ENCODE peak calls at places on chromosomes 2 and 18, in ten cellular contexts. C, W, T, F, P, M, D, V, R and Y are unnamed samples.

GRCh38 chr2:102489646-102490045 is 16.6 kb downstream of the SLC9A4 start:
- DNase-seq in C (no peak), W (no peak), T (no peak), F (no peak), P (peak), M (no peak), D (no peak), V (no peak), R (no peak), Y (no peak)

GRCh38 chr2:182816856-182817255 is 49.6 kb downstream of the FRZB start:
- DNase-seq in C (no peak), W (no peak), T (no peak), F (no peak), P (no peak), M (no peak), D (no peak), V (no peak), R (no peak), Y (no peak)

GRCh38 chr2:41965886-41966285 is 81.9 kb upstream of the PKDCC start:
- DNase-seq in C (peak), W (no peak), T (peak), F (peak), P (peak), M (no peak), D (no peak), V (peak), R (no peak), Y (no peak)

GRCh38 chr18:10953672-10954071 is 195.7 kb downstream of the PIEZO2 start:
- DNase-seq in C (no peak), W (no peak), T (no peak), F (no peak), P (no peak), M (no peak), D (no peak), V (no peak), R (no peak), Y (peak)

GRCh38 chr18:35143615-35144596 is 96.9 kb upstream of the ZNF397 start:
- DNase-seq in C (no peak), W (peak), T (peak), F (peak), P (peak), M (peak), D (peak), V (peak), R (no peak), Y (peak)

GRCh38 chr18:11071300-11071699 is 78.1 kb downstream of the PIEZO2 start:
- DNase-seq in C (no peak), W (no peak), T (no peak), F (no peak), P (no peak), M (no peak), D (no peak), V (no peak), R (no peak), Y (no peak)

GRCh38 chr2:216857131-216857550 is 2.7 kb downstream of the TNP1 start:
- DNase-seq in C (no peak), W (no peak), T (no peak), F (no peak), P (no peak), M (peak), D (no peak), V (no peak), R (peak), Y (no peak)

GRCh38 chr2:156883828-156884615 is 373.5 kb upstream of the GALNT5 start:
- DNase-seq in C (no peak), W (no peak), T (no peak), F (peak), P (peak), M (no peak), D (no peak), V (peak), R (no peak), Y (no peak)

GRCh38 chr2:71562518-71562917 is 109.2 kb downstream of the DYSF start:
- DNase-seq in C (peak), W (no peak), T (no peak), F (no peak), P (no peak), M (no peak), D (no peak), V (no peak), R (no peak), Y (no peak)

GRCh38 chr18:48929951-48930713 is 20.6 kb downstream of the SMAD7 start:
- DNase-seq in C (no peak), W (peak), T (no peak), F (peak), P (no peak), M (peak), D (no peak), V (peak), R (no peak), Y (no peak)

GRCh38 chr2:190533175-190533967 is 1.2 kb downstream of the NEMP2 start:
- DNase-seq in C (no peak), W (no peak), T (no peak), F (peak), P (peak), M (no peak), D (no peak), V (no peak), R (no peak), Y (no peak)

GRCh38 chr2:43559391-43560230 is 36.2 kb downstream of the THADA start:
- DNase-seq in C (no peak), W (no peak), T (no peak), F (no peak), P (no peak), M (no peak), D (no peak), V (no peak), R (no peak), Y (no peak)

GRCh38 chr2:181122601-181123000 is 142.2 kb downstream of the UBE2E3 start:
- DNase-seq in C (no peak), W (no peak), T (no peak), F (no peak), P (no peak), M (no peak), D (no peak), V (no peak), R (no peak), Y (no peak)
- TF ChIP-seq CTCF in C (no peak), W (no peak), T (no peak), F (no peak), P (no peak), M (no peak), D (no peak), V (no peak), R (no peak), Y (no peak)

DNA sequence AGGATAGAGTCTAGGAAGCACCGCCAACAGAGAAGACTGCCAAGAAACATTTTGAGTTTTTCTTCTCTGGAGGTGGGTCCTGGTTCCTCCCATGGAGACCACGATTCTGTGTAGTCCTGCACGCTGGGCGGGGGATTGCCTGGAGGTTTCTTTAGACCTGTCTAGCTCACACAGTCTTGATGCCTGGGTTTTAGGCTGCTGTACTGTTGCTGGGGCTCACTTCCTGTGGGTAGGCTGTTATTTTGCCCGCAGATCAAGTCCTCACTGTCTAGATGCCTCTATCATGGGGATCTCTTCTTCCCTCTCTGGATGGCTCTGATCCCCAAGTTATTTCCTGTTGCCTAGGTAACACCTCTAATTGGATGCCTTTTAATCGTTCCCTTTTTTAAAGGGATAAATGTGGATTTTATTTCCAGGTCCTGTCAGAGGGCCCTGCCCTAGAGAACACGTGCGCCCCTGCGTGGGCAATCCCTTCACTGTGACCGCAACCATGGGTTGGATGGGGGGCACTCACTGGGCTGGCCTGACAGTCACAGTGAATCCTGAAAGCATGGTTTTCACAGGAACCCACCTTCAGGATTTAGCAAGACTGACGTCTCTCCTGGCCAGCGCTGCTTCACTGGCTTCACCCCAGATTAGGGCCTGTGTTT is 115.7 kb downstream of the MSH2 start:
- DNase-seq in C (no peak), W (no peak), T (no peak), F (no peak), P (peak), M (no peak), D (no peak), V (no peak), R (no peak), Y (no peak)
- H3K4me3 ChIP-seq in C (no peak), W (no peak), T (no peak), F (no peak), P (no peak), M (no peak), D (no peak), V (no peak), R (no peak), Y (no peak)

DNA sequence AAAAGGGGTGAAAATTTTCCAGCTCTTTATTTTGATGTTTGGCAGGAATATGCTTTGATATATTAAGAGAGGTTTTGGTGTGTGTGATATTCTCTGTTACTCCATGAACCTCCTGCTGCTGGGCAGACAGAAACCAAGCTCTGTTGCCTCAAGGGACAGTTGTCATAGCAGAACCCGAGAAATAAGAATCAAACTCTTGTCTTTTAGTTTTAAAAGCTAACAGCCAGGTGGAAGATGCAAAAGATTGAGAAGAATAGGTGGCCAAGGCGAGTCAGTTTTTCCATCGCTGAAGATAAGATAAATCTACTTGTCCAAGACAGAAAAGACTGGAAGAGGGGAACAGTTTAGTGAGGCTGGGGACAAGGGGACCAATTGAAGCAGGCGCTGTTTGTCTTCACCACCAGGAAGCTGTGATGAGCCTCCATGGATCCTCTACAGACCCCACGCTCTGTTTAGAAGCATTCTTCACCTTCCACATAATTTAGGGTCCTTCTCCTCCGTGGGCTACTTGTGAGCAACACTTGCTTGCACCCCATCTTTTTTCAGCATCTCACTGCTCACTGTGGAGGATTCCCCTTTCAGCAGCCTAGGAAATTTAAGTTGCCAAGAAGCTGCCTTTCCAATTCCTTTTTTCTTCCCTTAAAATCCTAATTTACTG is 23.9 kb downstream of the PMAIP1 start:
- DNase-seq in C (no peak), W (no peak), T (no peak), F (no peak), P (no peak), M (no peak), D (no peak), V (no peak), R (no peak), Y (no peak)
- TF ChIP-seq CTCF in C (no peak), W (no peak), T (no peak), F (no peak), P (no peak), M (no peak), D (no peak), V (no peak), R (no peak), Y (no peak)

DNA sequence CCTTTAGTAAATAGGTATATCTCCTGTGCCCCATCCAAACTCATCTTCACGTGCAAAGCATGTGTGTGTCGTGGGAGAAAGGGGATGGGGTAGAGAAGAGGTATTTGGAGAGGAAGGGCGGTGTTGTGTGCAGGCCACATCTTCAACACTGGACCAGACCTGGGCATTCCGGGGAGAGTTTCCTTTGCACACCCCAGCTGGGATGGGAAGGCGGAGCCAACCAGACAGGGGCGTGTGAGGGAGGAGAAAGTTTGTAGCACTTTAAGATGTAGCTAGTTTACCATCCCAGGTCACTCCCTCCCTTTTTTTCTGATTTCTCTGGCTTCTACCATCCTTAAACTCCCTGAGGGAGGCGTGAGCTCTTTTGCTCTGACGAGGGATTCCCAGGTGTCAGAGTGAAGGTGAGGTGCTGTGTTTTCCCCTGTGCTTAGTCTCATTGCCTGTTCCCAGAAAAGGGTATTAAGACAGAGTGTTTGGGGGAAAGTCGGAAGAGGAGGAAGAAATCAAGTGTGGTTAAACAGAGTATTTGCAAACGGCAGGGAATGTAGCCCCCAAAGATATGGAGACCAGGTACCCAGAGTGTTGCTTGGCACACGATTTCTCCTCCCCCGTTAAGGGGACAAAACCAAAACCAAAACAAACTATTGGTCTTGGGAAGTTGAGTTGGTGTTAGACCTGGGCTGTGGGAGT is 1.6 kb downstream of the SETBP1 start:
- DNase-seq in C (no peak), W (no peak), T (peak), F (no peak), P (no peak), M (peak), D (no peak), V (no peak), R (no peak), Y (no peak)
- H3K4me3 ChIP-seq in C (no peak), W (peak), T (peak), F (peak), P (no peak), M (peak), D (no peak), V (no peak), R (no peak), Y (no peak)

DNA sequence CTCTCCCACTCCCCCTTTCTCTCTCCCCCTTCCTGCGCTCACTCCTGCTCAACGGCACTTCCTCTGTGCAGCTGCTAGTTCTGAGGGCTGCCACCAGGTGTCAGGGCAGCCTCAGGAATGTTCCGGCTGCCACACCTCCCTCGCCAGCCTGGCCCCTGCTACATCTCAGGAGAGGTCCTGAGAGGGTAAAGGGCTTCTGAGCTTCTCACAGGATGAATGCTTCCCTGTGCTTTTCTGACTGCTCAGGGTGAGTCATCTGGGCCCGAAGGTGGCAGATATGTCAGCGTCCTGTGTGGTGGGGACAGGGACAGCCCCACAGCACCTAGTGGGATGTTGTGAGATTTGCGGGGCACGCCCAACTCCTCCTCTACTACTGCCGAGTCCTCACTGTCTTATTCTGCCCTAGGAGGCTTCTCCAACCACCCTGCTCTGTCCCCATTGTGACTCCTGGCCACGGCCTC is 49.0 kb downstream of the PLEKHB2 start:
- DNase-seq in C (peak), W (peak), T (peak), F (peak), P (peak), M (peak), D (peak), V (peak), R (no peak), Y (peak)
- TF ChIP-seq CTCF in C (peak), W (no peak), T (peak), F (peak), P (peak), M (peak), D (peak), V (peak), R (peak), Y (peak)

DNA sequence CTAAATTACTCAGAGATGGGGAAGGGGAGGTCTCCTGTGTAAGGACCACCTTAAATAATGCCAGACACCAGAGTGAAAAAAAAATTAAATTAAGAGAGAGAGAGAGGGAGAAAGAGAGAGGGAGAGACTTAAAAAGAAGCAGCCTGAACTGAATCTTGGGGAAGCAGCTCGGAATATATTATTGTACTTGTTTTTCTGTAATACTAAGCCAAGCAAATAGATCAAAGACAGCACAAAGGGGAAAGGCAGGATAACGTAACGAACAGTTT is 4.6 kb downstream of the ZEB2 start:
- DNase-seq in C (no peak), W (no peak), T (no peak), F (no peak), P (no peak), M (no peak), D (no peak), V (no peak), R (no peak), Y (no peak)
- H3K4me3 ChIP-seq in C (peak), W (peak), T (peak), F (peak), P (peak), M (peak), D (peak), V (peak), R (peak), Y (peak)

DNA sequence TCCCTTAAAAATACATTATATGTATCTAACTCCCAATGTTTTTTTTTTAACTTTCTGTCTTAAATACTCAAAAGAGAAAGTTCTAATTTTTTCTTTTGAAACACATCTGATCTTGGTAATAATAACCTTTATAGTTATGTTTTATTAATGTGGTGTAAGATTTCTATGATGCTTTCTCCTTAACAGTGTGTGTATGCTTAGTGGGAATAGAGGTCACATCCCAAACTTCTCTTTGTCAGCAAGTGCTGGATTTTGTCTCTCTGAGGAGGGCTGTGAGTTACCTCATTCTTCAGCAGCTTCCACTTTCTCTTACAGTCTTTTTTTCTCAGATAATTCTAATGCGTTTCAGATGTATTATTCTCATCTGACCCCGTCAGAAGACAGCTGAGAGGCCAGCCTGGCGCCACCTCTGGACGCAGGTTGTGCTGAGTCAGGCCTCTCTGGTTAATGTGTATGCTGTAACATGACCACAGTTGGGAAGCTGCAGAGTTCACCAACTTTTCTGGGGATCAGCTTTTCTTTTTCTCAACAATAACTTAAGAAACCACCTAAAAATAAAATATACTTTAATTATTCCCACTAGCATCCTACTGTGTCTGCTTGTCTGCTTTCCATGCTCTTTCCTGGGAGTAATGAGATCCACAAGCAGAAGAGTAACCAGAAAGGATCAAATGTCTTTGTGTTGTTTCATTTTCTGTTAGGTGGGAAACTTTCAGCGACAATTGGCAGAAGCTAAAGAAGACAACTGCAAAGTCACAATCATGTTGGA is 79.5 kb downstream of the CCDC150 start:
- DNase-seq in C (peak), W (no peak), T (no peak), F (peak), P (peak), M (peak), D (peak), V (peak), R (no peak), Y (peak)
- TF ChIP-seq CTCF in C (peak), W (no peak), T (no peak), F (peak), P (no peak), M (peak), D (peak), V (peak), R (peak), Y (peak)